ENCODE peak calls at places on chromosomes 2 and 18, in eight cellular contexts. S, M, I, J, C, N, Z and F are unnamed samples.

GRCh38 chr18:49814147-49814499 is 790 bp upstream of the ACAA2 start:
- DNase-seq in S (no peak), M (no peak), I (peak), J (peak), C (peak), N (no peak), Z (no peak), F (peak)

GRCh38 chr2:68937346-68938055 is 15.2 kb downstream of the GKN2 start:
- DNase-seq in S (no peak), M (no peak), I (no peak), J (no peak), C (no peak), N (no peak), Z (no peak), F (no peak)

GRCh38 chr18:2104620-2105462 is 466.5 kb downstream of the METTL4 start:
- DNase-seq in S (peak), M (peak), I (peak), J (no peak), C (no peak), N (no peak), Z (no peak), F (no peak)

GRCh38 chr2:134253117-134253704 is 661 bp upstream of the MGAT5 start:
- DNase-seq in S (no peak), M (no peak), I (no peak), J (no peak), C (no peak), N (no peak), Z (no peak), F (no peak)

GRCh38 chr2:30216157-30216556 is 15.2 kb upstream of the LBH start:
- DNase-seq in S (no peak), M (no peak), I (no peak), J (no peak), C (no peak), N (no peak), Z (peak), F (no peak)

GRCh38 chr2:144520718-144521487 is 984 bp upstream of the ZEB2 start:
- DNase-seq in S (no peak), M (peak), I (no peak), J (no peak), C (no peak), N (no peak), Z (no peak), F (no peak)

GRCh38 chr2:32442020-32442467 is 85.2 kb downstream of the BIRC6 start:
- DNase-seq in S (no peak), M (no peak), I (no peak), J (no peak), C (no peak), N (no peak), Z (no peak), F (no peak)

GRCh38 chr2:182666674-182667320 is 49.3 kb upstream of the DNAJC10 start:
- DNase-seq in S (no peak), M (peak), I (peak), J (no peak), C (no peak), N (no peak), Z (no peak), F (no peak)

GRCh38 chr2:239605976-239606375 is 205.2 kb upstream of the HDAC4 start:
- DNase-seq in S (no peak), M (no peak), I (no peak), J (no peak), C (no peak), N (no peak), Z (no peak), F (no peak)

GRCh38 chr18:8849696-8850095 is 144.3 kb downstream of the MTCL1 start:
- DNase-seq in S (no peak), M (no peak), I (peak), J (no peak), C (no peak), N (no peak), Z (no peak), F (no peak)

GRCh38 chr18:11998182-11998581 is 16.9 kb downstream of the IMPA2 start:
- DNase-seq in S (no peak), M (no peak), I (no peak), J (no peak), C (no peak), N (no peak), Z (no peak), F (no peak)

GRCh38 chr2:8120979-8121825 is 560.7 kb upstream of the ID2 start:
- DNase-seq in S (no peak), M (no peak), I (no peak), J (no peak), C (no peak), N (no peak), Z (peak), F (no peak)

GRCh38 chr2:241803387-241804325 is 5.3 kb upstream of the NEU4 start:
- DNase-seq in S (no peak), M (no peak), I (peak), J (peak), C (peak), N (no peak), Z (no peak), F (no peak)

GRCh38 chr2:120398051-120398960 is 52.4 kb downstream of the INHBB start:
- DNase-seq in S (no peak), M (no peak), I (no peak), J (no peak), C (no peak), N (no peak), Z (peak), F (no peak)

GRCh38 chr18:32267463-32267862 is 77.6 kb downstream of the MEP1B start:
- DNase-seq in S (no peak), M (no peak), I (no peak), J (no peak), C (no peak), N (no peak), Z (no peak), F (no peak)

GRCh38 chr18:79569720-79570119 is 109.9 kb upstream of the CTDP1 start:
- DNase-seq in S (no peak), M (no peak), I (no peak), J (no peak), C (no peak), N (no peak), Z (no peak), F (no peak)

GRCh38 chr2:824954-825353 is 125.7 kb upstream of the SNTG2 start:
- DNase-seq in S (no peak), M (no peak), I (no peak), J (no peak), C (no peak), N (no peak), Z (no peak), F (no peak)

GRCh38 chr2:74571058-74571457 is 16.5 kb downstream of the DOK1 start:
- DNase-seq in S (no peak), M (no peak), I (no peak), J (no peak), C (no peak), N (no peak), Z (no peak), F (no peak)

GRCh38 chr2:10135296-10136089 is 13.0 kb downstream of the RRM2 start:
- DNase-seq in S (no peak), M (peak), I (no peak), J (no peak), C (no peak), N (peak), Z (no peak), F (no peak)

GRCh38 chr2:172285010-172285621 is 142.3 kb upstream of the ITGA6 start:
- DNase-seq in S (peak), M (peak), I (no peak), J (no peak), C (no peak), N (peak), Z (peak), F (no peak)

GRCh38 chr2:62795341-62795740 is 89.8 kb downstream of the EHBP1 start:
- DNase-seq in S (no peak), M (no peak), I (no peak), J (no peak), C (no peak), N (no peak), Z (no peak), F (no peak)